ENCODE peak calls at places on chromosome 9, in seven cellular contexts. A is H1, G is HCT116, F is SK-N-SH, I is GM12878, M is K562, D is HepG2. V is an unnamed sample.

GRCh38 chr9:89022902-89023301 is 31.6 kb downstream of the S1PR3 start:
- DNase-seq in D (no peak), G (no peak), A (no peak), F (no peak), I (no peak), M (no peak), V (no peak)

GRCh38 chr9:89606567-89607311 is 1.9 kb downstream of the GADD45G start:
- DNase-seq in A (no peak), M (peak; percentile 86), D (no peak), G (no peak), F (peak; percentile 68), I (no peak), V (peak; percentile 77)

GRCh38 chr9:95379630-95380029 is 62.1 kb upstream of the FANCC start:
- DNase-seq in I (no peak), M (no peak), A (peak; percentile 41), D (no peak), F (no peak), G (no peak), V (no peak)

GRCh38 chr9:91991621-91992435 is 41.8 kb upstream of the ROR2 start:
- DNase-seq in I (no peak), F (no peak), A (peak; percentile 27), D (no peak), M (no peak), G (no peak), V (no peak)

GRCh38 chr9:32807217-32807616 is 23.9 kb downstream of the TMEM215 start:
- DNase-seq in D (no peak), F (no peak), M (no peak), I (no peak), G (no peak), A (no peak), V (no peak)

GRCh38 chr9:131018621-131019020 is 9.6 kb downstream of the LAMC3 start:
- DNase-seq in A (no peak), G (no peak), F (no peak), M (peak; percentile 75), D (peak; percentile 20), I (no peak), V (peak; percentile 85)

GRCh38 chr9:7154003-7154619 is 396.3 kb downstream of the KDM4C start:
- DNase-seq in G (no peak), F (peak; percentile 65), M (no peak), I (no peak), D (no peak), A (no peak), V (no peak)

GRCh38 chr9:134063876-134064450 is 3.9 kb downstream of the BRD3 start:
- DNase-seq in I (no peak), A (peak; percentile 37), F (no peak), M (no peak), D (no peak), G (no peak), V (no peak)

GRCh38 chr9:90894956-90895687 is 93.5 kb downstream of the SYK start:
- DNase-seq in M (peak; percentile 19), A (no peak), G (no peak), F (peak; percentile 60), I (no peak), D (peak; percentile 10), V (no peak)

GRCh38 chr9:87112656-87113055 is 165.3 kb upstream of the GAS1 start:
- DNase-seq in A (no peak), I (no peak), M (no peak), G (no peak), D (no peak), F (no peak), V (no peak)

GRCh38 chr9:38232895-38233294 is 159.6 kb upstream of the ALDH1B1 start:
- DNase-seq in A (no peak), I (no peak), M (no peak), G (no peak), F (no peak), D (no peak), V (no peak)

GRCh38 chr9:33884856-33885701 is 68.1 kb downstream of the UBE2R2 start:
- DNase-seq in I (no peak), G (no peak), M (no peak), A (no peak), F (peak; percentile 12), D (no peak), V (no peak)

DNA sequence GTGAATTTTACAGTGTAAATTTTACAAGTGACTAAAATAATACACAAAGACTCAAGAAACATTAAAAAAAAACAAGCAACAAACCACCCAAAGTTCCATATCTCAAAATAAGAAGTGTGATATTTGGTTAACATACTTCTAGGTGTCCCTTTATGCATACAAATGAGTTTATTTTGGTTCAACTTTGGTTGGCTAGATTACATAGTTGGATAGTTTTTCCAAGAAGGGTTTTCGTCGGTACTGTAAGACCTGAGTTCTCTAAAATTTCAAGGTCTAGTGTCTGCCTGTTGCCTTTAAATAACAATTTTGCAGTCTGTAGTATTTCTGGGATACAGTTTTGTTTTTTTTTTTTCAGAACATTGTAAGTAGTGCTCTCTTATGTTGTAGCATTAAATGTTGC is 58.8 kb upstream of the JAK2 start:
- DNase-seq in G (no peak), M (no peak), A (no peak), D (no peak), I (no peak), F (no peak), V (no peak)
- TF ChIP-seq JUND in G (no peak), M (no peak), A (no peak), D (no peak), I (no peak), F (no peak), V (no peak)

GRCh38 chr9:115540091-115540490 is 422.1 kb upstream of the TNC start:
- DNase-seq in I (no peak), M (no peak), A (no peak), G (no peak), D (no peak), F (no peak), V (no peak)
- TF ChIP-seq JUND in I (no peak), M (no peak), A (no peak), G (no peak), D (no peak), F (no peak), V (no peak)

GRCh38 chr9:129751841-129752801 is 721 bp downstream of the PTGES start:
- DNase-seq in M (no peak), G (no peak), F (peak; percentile 71), A (no peak), D (no peak), I (no peak), V (peak; percentile 62)
- TF ChIP-seq JUND in M (no peak), G (no peak), F (no peak), A (no peak), D (no peak), I (no peak), V (no peak)

GRCh38 chr9:16277471-16277870 is 593.0 kb downstream of the BNC2 start:
- DNase-seq in M (no peak), A (no peak), D (no peak), I (no peak), G (no peak), F (no peak), V (no peak)

GRCh38 chr9:16282718-16283117 is 587.8 kb downstream of the BNC2 start:
- DNase-seq in F (no peak), G (no peak), I (no peak), D (no peak), A (no peak), M (no peak), V (no peak)

GRCh38 chr9:16282216-16282615 is 588.3 kb downstream of the BNC2 start:
- DNase-seq in G (no peak), A (no peak), F (no peak), I (no peak), D (no peak), M (no peak), V (no peak)

GRCh38 chr9:16278420-16278999 is 592.0 kb downstream of the BNC2 start:
- DNase-seq in A (no peak), I (no peak), D (no peak), F (peak; percentile 44), G (no peak), M (no peak), V (no peak)

DNA sequence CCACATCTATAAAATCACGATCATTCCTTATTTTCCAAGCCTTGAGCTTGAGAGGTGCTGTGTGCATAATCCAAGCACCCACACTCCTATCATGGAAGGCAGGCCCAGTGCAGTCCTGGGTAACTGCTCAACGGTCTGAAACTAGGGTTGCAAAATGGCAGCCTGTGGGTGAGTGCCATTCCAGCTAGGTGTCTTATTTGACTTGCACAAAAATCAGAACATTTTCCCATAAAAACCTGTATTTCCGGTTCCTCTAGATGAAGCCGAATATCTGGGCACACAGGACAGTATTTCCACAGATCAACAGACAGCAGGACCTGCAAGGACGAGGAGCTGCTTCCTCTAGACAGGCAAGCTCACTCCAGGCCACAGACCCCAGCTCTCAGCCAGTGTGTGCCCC is 588.8 kb downstream of the BNC2 start:
- DNase-seq in F (no peak), A (no peak), M (no peak), G (no peak), D (no peak), I (no peak), V (peak; percentile 31)
- TF ChIP-seq JUND in F (no peak), A (no peak), M (no peak), G (no peak), D (no peak), I (no peak), V (no peak)